ENCODE peak calls at places on chromosomes 5 and 9, in five cellular contexts. W, N, G, Y and X are unnamed samples.

GRCh38 chr5:12023614-12024241 is 119.5 kb upstream of the CTNND2 start:
- DNase-seq in G (no peak), Y (no peak), W (no peak), N (peak; percentile 79), X (peak; percentile 69)

GRCh38 chr9:98310752-98311392 is 55.4 kb upstream of the TBC1D2 start:
- DNase-seq in Y (no peak), N (no peak), W (no peak), G (no peak), X (no peak)

GRCh38 chr5:61257421-61257820 is 74.6 kb upstream of the ZSWIM6 start:
- DNase-seq in N (no peak), G (no peak), Y (no peak), W (no peak), X (no peak)

GRCh38 chr5:136192526-136193395 is at the start of gene SMIM32:
- DNase-seq in G (no peak), N (peak; percentile 64), Y (peak; percentile 86), W (no peak), X (no peak)

GRCh38 chr5:30959238-30959637 is 234.2 kb upstream of the CDH6 start:
- DNase-seq in G (no peak), Y (no peak), N (no peak), W (no peak), X (no peak)

GRCh38 chr9:18569941-18570630 is 96.1 kb downstream of the ADAMTSL1 start:
- DNase-seq in W (no peak), N (no peak), G (no peak), Y (no peak), X (no peak)

GRCh38 chr9:12916037-12916436 is 141.2 kb downstream of the LURAP1L start:
- DNase-seq in Y (no peak), G (peak; percentile 18), N (peak; percentile 17), W (no peak), X (no peak)

GRCh38 chr5:73791389-73791788 is 165.4 kb downstream of the ARHGEF28 start:
- DNase-seq in Y (no peak), N (no peak), W (no peak), G (no peak), X (no peak)

GRCh38 chr9:116383956-116384355 is 230.4 kb downstream of the PAPPA start:
- DNase-seq in Y (no peak), N (no peak), G (no peak), W (no peak), X (no peak)

GRCh38 chr5:14143843-14144585 is 872 bp downstream of the TRIO start:
- DNase-seq in Y (peak; percentile 92), G (no peak), N (peak; percentile 52), W (peak; percentile 43), X (no peak)

GRCh38 chr5:175195698-175196656 is 248.0 kb downstream of the DRD1 start:
- DNase-seq in N (peak; percentile 49), W (no peak), G (peak; percentile 18), Y (no peak), X (no peak)

GRCh38 chr5:53407373-53407772 is 73.1 kb upstream of the FST start:
- DNase-seq in G (no peak), N (no peak), W (no peak), Y (no peak), X (no peak)

GRCh38 chr5:141850183-141850768 is 27.9 kb downstream of the PCDH1 start:
- DNase-seq in Y (peak; percentile 58), N (no peak), G (no peak), W (no peak), X (no peak)

GRCh38 chr5:34703767-34704324 is 47.7 kb downstream of the RAI14 start:
- DNase-seq in N (peak; percentile 82), W (no peak), G (no peak), Y (no peak), X (no peak)

GRCh38 chr5:15376803-15377202 is 123.2 kb upstream of the FBXL7 start:
- DNase-seq in G (no peak), N (no peak), W (no peak), Y (no peak), X (no peak)

GRCh38 chr5:114367029-114367428 is 5.2 kb downstream of the KCNN2 start:
- DNase-seq in W (no peak), Y (no peak), N (no peak), G (no peak), X (no peak)

GRCh38 chr5:43225649-43226245 is 33.7 kb downstream of the NIM1K start:
- DNase-seq in G (no peak), N (no peak), Y (no peak), W (no peak), X (no peak)

GRCh38 chr5:132136906-132137305 is 63.3 kb downstream of the CSF2 start:
- DNase-seq in Y (no peak), N (no peak), G (no peak), W (no peak), X (no peak)

GRCh38 chr9:135526730-135527571 is 5.7 kb downstream of the LCN1 start:
- DNase-seq in G (no peak), W (peak; percentile 18), N (peak; percentile 37), Y (peak; percentile 58), X (no peak)

GRCh38 chr5:138649316-138649720 is 74.1 kb upstream of the HSPA9 start:
- DNase-seq in W (no peak), N (peak; percentile 38), Y (no peak), G (no peak), X (no peak)

GRCh38 chr5:71887680-71888079 is 168.6 kb downstream of the CARTPT start:
- DNase-seq in W (no peak), G (peak; percentile 77), Y (no peak), N (peak; percentile 79), X (peak; percentile 26)

GRCh38 chr9:81680006-81680405 is 9.3 kb downstream of the TLE1 start:
- DNase-seq in W (no peak), G (no peak), Y (no peak), N (no peak), X (no peak)

GRCh38 chr9:92180669-92181181 is 65.5 kb upstream of the SPTLC1 start:
- DNase-seq in G (no peak), W (no peak), Y (no peak), N (no peak), X (no peak)

GRCh38 chr5:127909078-127909477 is 174.5 kb upstream of the SLC12A2 start:
- DNase-seq in N (peak; percentile 78), G (peak; percentile 59), Y (no peak), W (no peak), X (no peak)

GRCh38 chr9:133835273-133835901 is 97.2 kb upstream of the SARDH start:
- DNase-seq in G (no peak), N (no peak), W (no peak), Y (no peak), X (no peak)

GRCh38 chr5:73312146-73312871 is 136.3 kb downstream of the FOXD1 start:
- DNase-seq in N (peak; percentile 62), Y (no peak), G (no peak), W (no peak), X (no peak)

GRCh38 chr5:135085133-135085935 is 51.3 kb upstream of the PITX1 start:
- DNase-seq in N (no peak), W (no peak), G (peak; percentile 6), Y (no peak), X (no peak)

GRCh38 chr5:111280282-111280901 is 56.2 kb downstream of the CAMK4 start:
- DNase-seq in Y (no peak), N (no peak), W (no peak), G (no peak), X (no peak)

GRCh38 chr5:34494111-34494755 is 161.9 kb upstream of the RAI14 start:
- DNase-seq in W (no peak), Y (no peak), N (no peak), G (no peak), X (no peak)

GRCh38 chr5:71601222-71602026 is 14.3 kb downstream of the MCCC2 start:
- DNase-seq in G (peak; percentile 95), N (peak; percentile 86), Y (no peak), W (peak; percentile 54), X (no peak)

GRCh38 chr9:95104966-95105365 is 212.5 kb downstream of the FANCC start:
- DNase-seq in W (no peak), Y (no peak), G (no peak), N (no peak), X (no peak)

DNA sequence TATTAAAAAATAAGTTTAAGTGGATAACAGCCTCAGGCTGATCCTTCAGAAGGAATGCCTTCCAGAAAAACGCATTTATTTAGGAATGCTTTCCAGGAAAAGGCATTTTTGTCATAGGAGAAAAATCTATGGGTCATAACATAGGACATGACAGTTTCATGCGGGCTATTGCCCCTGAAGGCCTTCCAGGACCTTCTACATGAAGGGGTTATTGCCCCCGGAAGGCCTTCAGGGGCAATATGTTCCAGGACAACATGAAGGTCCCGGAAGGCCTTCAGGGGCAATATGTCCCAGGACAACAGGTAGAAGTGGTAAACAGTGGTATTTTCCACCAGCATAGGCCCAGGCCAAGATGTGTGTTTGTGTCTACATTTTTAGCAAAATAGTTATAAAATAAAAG is 191.3 kb upstream of the RASA1 start:
- DNase-seq in Y (no peak), N (no peak), G (no peak), W (no peak), X (no peak)
- TF ChIP-seq POLR2AphosphoS5 in Y (no peak), N (no peak), G (no peak), W (no peak), X (no peak)

GRCh38 chr5:180088561-180088960 is 17.0 kb upstream of the RNF130 start:
- DNase-seq in G (no peak), Y (no peak), N (no peak), W (no peak), X (no peak)

GRCh38 chr5:180083529-180084060 is 12.0 kb upstream of the RNF130 start:
- DNase-seq in Y (no peak), W (no peak), N (no peak), G (no peak), X (no peak)

GRCh38 chr5:180086816-180087426 is 15.4 kb upstream of the RNF130 start:
- DNase-seq in N (no peak), G (no peak), Y (no peak), W (no peak), X (no peak)

GRCh38 chr5:180084638-180085561 is 13.3 kb upstream of the RNF130 start:
- DNase-seq in N (peak; percentile 51), W (peak; percentile 83), G (no peak), Y (no peak), X (no peak)

GRCh38 chr5:180085837-180086236 is 14.3 kb upstream of the RNF130 start:
- DNase-seq in N (peak; percentile 89), G (no peak), Y (no peak), W (no peak), X (no peak)
- TF ChIP-seq POLR2AphosphoS5 in N (no peak), G (no peak), Y (no peak), W (no peak), X (no peak)

GRCh38 chr5:96408276-96408777 is 24.7 kb downstream of the PCSK1 start:
- DNase-seq in N (no peak), G (no peak), Y (no peak), W (no peak), X (no peak)
- TF ChIP-seq POLR2AphosphoS5 in N (no peak), G (no peak), Y (no peak), W (no peak), X (no peak)

GRCh38 chr9:88746029-88746743 is 211.2 kb downstream of the NXNL2 start:
- DNase-seq in N (no peak), W (no peak), G (no peak), Y (peak; percentile 39), X (no peak)

GRCh38 chr9:88746744-88747398 is 211.9 kb downstream of the NXNL2 start:
- DNase-seq in N (peak; percentile 26), Y (peak; percentile 30), G (no peak), W (no peak), X (no peak)

GRCh38 chr9:88748566-88749238 is 213.7 kb downstream of the NXNL2 start:
- DNase-seq in W (no peak), N (no peak), G (no peak), Y (no peak), X (no peak)

GRCh38 chr9:88749420-88749819 is 214.4 kb downstream of the NXNL2 start:
- DNase-seq in G (no peak), N (no peak), Y (no peak), W (no peak), X (no peak)

GRCh38 chr9:88747768-88748167 is 212.8 kb downstream of the NXNL2 start:
- DNase-seq in N (peak; percentile 24), G (no peak), W (no peak), Y (no peak), X (no peak)
- TF ChIP-seq POLR2AphosphoS5 in N (no peak), G (no peak), W (no peak), Y (no peak), X (no peak)